ENCODE peak calls at places on chromosome 2, in five cellular contexts. P is type B pancreatic cell, J is AG04450, I is GM12865, B is epithelial cell of proximal tubule. A is an unnamed sample.

GRCh38 chr2:113979172-113980128 is 89.6 kb downstream of the ACTR3 start:
- DNase-seq in J (no peak), I (peak; percentile 83), P (no peak), B (no peak), A (peak; percentile 70)

GRCh38 chr2:68766378-68766845 is 31.8 kb downstream of the ARHGAP25 start:
- DNase-seq in P (no peak), B (no peak), I (peak; percentile 81), J (no peak), A (no peak)

GRCh38 chr2:3313845-3314375 is 63.7 kb downstream of the EIPR1 start:
- DNase-seq in J (no peak), B (no peak), I (no peak), P (no peak), A (no peak)

GRCh38 chr2:232320038-232320790 is 58.3 kb upstream of the ALPP start:
- DNase-seq in J (no peak), B (no peak), I (no peak), P (no peak), A (peak; percentile 15)

GRCh38 chr2:182043021-182043420 is 57.4 kb downstream of the PPP1R1C start:
- DNase-seq in B (no peak), J (no peak), P (no peak), I (no peak), A (no peak)

GRCh38 chr2:69013837-69014796 is 1.1 kb downstream of the ANTXR1 start:
- DNase-seq in J (no peak), B (no peak), P (no peak), I (no peak), A (peak; percentile 47)

GRCh38 chr2:164739966-164740365 is 101.7 kb downstream of the COBLL1 start:
- DNase-seq in I (no peak), J (no peak), B (peak; percentile 63), P (no peak), A (no peak)

GRCh38 chr2:3079466-3079865 is 298.2 kb downstream of the EIPR1 start:
- DNase-seq in B (no peak), J (no peak), P (no peak), I (no peak), A (no peak)

GRCh38 chr2:9287400-9288059 is 80.9 kb downstream of the ASAP2 start:
- DNase-seq in B (peak; percentile 99), P (no peak), J (peak; percentile 89), I (no peak), A (no peak)
- TF ChIP-seq CTCF in B (no peak), P (peak; percentile 25), J (no peak), I (no peak), A (no peak)

GRCh38 chr2:6828299-6828584 is 37.5 kb downstream of the CMPK2 start:
- DNase-seq in J (no peak), I (no peak), B (peak; percentile 15), P (no peak), A (no peak)
- TF ChIP-seq CTCF in J (peak; percentile 44), I (peak; percentile 4), B (peak; percentile 53), P (peak; percentile 86), A (no peak)

GRCh38 chr2:19377717-19378116 is 19.3 kb upstream of the OSR1 start:
- DNase-seq in B (no peak), J (no peak), P (no peak), I (no peak), A (no peak)
- TF ChIP-seq CTCF in B (no peak), J (no peak), P (no peak), I (peak; percentile 20), A (no peak)

GRCh38 chr2:218024871-218025270 is 22.1 kb upstream of the TNS1 start:
- DNase-seq in P (no peak), J (no peak), B (no peak), I (no peak), A (no peak)
- TF ChIP-seq CTCF in P (no peak), J (no peak), B (no peak), I (no peak), A (no peak)

GRCh38 chr2:138707424-138708074 is 72.6 kb downstream of the NXPH2 start:
- DNase-seq in P (no peak), J (peak; percentile 59), B (no peak), I (no peak), A (no peak)
- TF ChIP-seq CTCF in P (no peak), J (no peak), B (no peak), I (no peak), A (no peak)

GRCh38 chr2:8956789-8957188 is 46.7 kb downstream of the MBOAT2 start:
- DNase-seq in P (no peak), B (no peak), J (no peak), I (no peak), A (no peak)
- TF ChIP-seq CTCF in P (no peak), B (peak; percentile 40), J (no peak), I (no peak), A (no peak)

GRCh38 chr2:218276986-218277755 is 6.9 kb downstream of the PNKD start:
- DNase-seq in I (no peak), B (no peak), J (no peak), P (no peak), A (no peak)
- TF ChIP-seq CTCF in I (no peak), B (peak; percentile 38), J (no peak), P (no peak), A (no peak)

GRCh38 chr2:46775722-46776121 is 139.9 kb downstream of the MCFD2 start:
- DNase-seq in P (no peak), I (peak; percentile 31), B (no peak), J (no peak), A (no peak)

GRCh38 chr2:46778516-46778915 is 137.1 kb downstream of the MCFD2 start:
- DNase-seq in P (no peak), I (no peak), J (no peak), B (no peak), A (no peak)

GRCh38 chr2:46774499-46775228 is 140.9 kb downstream of the MCFD2 start:
- DNase-seq in I (no peak), P (no peak), B (no peak), J (no peak), A (no peak)

GRCh38 chr2:46779447-46779941 is 136.1 kb downstream of the MCFD2 start:
- DNase-seq in I (no peak), J (no peak), P (no peak), B (no peak), A (no peak)

DNA sequence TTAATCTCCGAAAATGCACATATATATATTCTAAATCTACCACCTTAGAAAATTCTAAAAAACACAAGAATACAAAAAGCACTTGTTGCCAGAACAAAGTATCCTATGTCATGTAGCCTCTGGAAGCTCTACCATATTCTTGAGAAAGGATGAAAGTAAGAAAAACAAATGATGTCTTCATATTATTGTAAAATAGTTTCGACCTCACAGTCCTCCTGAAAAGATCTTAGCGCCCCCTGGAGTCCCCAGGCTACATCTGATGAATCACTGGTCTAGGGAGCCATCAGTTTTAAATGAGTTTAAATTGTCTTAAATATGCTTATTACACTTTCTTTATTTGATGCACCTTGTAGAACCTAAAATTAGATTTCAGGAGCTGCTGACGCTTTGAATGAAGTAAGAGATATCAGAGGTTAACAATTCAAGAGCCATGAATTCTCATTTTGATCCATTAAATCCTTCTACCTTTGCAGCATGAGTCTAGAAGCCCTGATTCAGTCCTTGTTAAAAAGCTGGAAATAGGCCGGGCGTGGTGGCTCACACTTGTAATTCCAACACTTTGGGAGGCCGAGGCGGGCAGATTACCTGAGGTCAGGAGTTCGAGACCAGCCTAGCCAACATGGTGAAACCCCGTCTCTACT is 138.8 kb downstream of the MCFD2 start:
- DNase-seq in P (no peak), J (no peak), B (no peak), I (peak; percentile 63), A (peak; percentile 73)
- TF ChIP-seq CTCF in P (peak; percentile 78), J (peak; percentile 79), B (peak; percentile 92), I (peak; percentile 78), A (peak; percentile 71)

A was measured in GM13976.